ENCODE peak calls at places on chromosomes 5 and 9, in seven cellular contexts. P is A549, O is HepG2, X is IMR-90, Q is H1, E is K562, D is GM12878. U is an unnamed sample.

GRCh38 chr5:28226407-28226806 is 1188.0 kb upstream of the CDH9 start:
- DNase-seq in E (no peak), X (no peak), D (no peak), O (no peak), P (no peak), Q (no peak), U (no peak)

GRCh38 chr5:41508696-41509398 is 1.6 kb downstream of the PLCXD3 start:
- DNase-seq in E (no peak), X (no peak), D (no peak), P (no peak), O (no peak), Q (no peak), U (no peak)

GRCh38 chr5:139637438-139638089 is 10.6 kb upstream of the CXXC5 start:
- DNase-seq in O (peak), Q (no peak), X (peak), D (no peak), P (no peak), E (peak), U (no peak)

GRCh38 chr5:159912033-159912800 is 4.1 kb upstream of the ADRA1B start:
- DNase-seq in P (peak), O (no peak), E (no peak), Q (no peak), D (no peak), X (peak), U (no peak)

GRCh38 chr5:88452820-88453219 is 184.2 kb upstream of the TMEM161B start:
- DNase-seq in P (no peak), D (no peak), E (no peak), Q (no peak), X (peak), O (no peak), U (no peak)

GRCh38 chr5:62649025-62649424 is 70.4 kb downstream of the LRRC70 start:
- DNase-seq in X (no peak), E (no peak), O (no peak), Q (no peak), D (no peak), P (no peak), U (no peak)

GRCh38 chr9:69389437-69389995 is 64.5 kb downstream of the ENTREP1 start:
- DNase-seq in E (no peak), D (no peak), P (no peak), Q (no peak), X (no peak), O (no peak), U (no peak)

GRCh38 chr5:124902097-124902821 is 155.8 kb upstream of the ZNF608 start:
- DNase-seq in D (peak), X (peak), Q (no peak), O (no peak), E (no peak), P (no peak), U (no peak)

GRCh38 chr5:132052520-132052919 is 7.9 kb upstream of the IL3 start:
- DNase-seq in E (no peak), X (no peak), O (no peak), P (no peak), D (no peak), Q (no peak), U (no peak)

GRCh38 chr9:101047848-101048402 is 19.4 kb downstream of the PLPPR1 start:
- DNase-seq in O (no peak), E (no peak), X (no peak), P (no peak), Q (no peak), D (no peak), U (no peak)

GRCh38 chr5:79692586-79692985 is 3.0 kb downstream of the CMYA5 start:
- DNase-seq in X (no peak), Q (no peak), E (no peak), P (no peak), O (no peak), D (no peak), U (no peak)

GRCh38 chr9:125262217-125262991 is 778 bp downstream of the GAPVD1 start:
- DNase-seq in P (no peak), X (no peak), E (no peak), D (no peak), Q (no peak), O (peak), U (no peak)

GRCh38 chr5:104172976-104173375 is 610.4 kb upstream of the NUDT12 start:
- DNase-seq in Q (no peak), X (no peak), O (no peak), E (no peak), P (no peak), D (no peak), U (no peak)

GRCh38 chr5:135651156-135651555 is 72.4 kb upstream of the CXCL14 start:
- DNase-seq in Q (no peak), X (peak), D (no peak), O (no peak), E (no peak), P (no peak), U (peak)

GRCh38 chr5:178587793-178588611 is 2.2 kb downstream of the COL23A1 start:
- DNase-seq in X (no peak), E (no peak), D (no peak), Q (no peak), P (no peak), O (no peak), U (no peak)

GRCh38 chr5:107893642-107894041 is 222.9 kb upstream of the EFNA5 start:
- DNase-seq in O (no peak), X (peak), D (no peak), Q (no peak), P (no peak), E (no peak), U (peak)

GRCh38 chr5:88256872-88257271 is 11.8 kb downstream of the TMEM161B start:
- DNase-seq in O (peak), D (no peak), P (no peak), E (no peak), Q (peak), X (no peak), U (no peak)

GRCh38 chr9:101727621-101728524 is 10.6 kb downstream of the GRIN3A start:
- DNase-seq in X (peak), E (peak), O (peak), P (peak), Q (no peak), D (no peak), U (no peak)

GRCh38 chr5:110703481-110703880 is 23.0 kb downstream of the TMEM232 start:
- DNase-seq in P (no peak), O (no peak), Q (no peak), X (no peak), E (no peak), D (no peak), U (no peak)

GRCh38 chr5:155943516-155944407 is 383.2 kb upstream of the SGCD start:
- DNase-seq in P (peak), D (no peak), O (peak), E (peak), Q (no peak), X (peak), U (no peak)

GRCh38 chr5:38104497-38105230 is 153.7 kb upstream of the EGFLAM start:
- DNase-seq in X (no peak), D (no peak), E (no peak), Q (peak), P (no peak), O (peak), U (no peak)

GRCh38 chr5:83522431-83522830 is 50.9 kb downstream of the VCAN start:
- DNase-seq in P (no peak), O (no peak), D (no peak), E (no peak), X (no peak), Q (no peak), U (no peak)

GRCh38 chr9:89677696-89678393 is 73.0 kb downstream of the GADD45G start:
- DNase-seq in O (no peak), E (no peak), X (no peak), D (no peak), P (no peak), Q (peak), U (no peak)

GRCh38 chr9:18718393-18718792 is 244.4 kb downstream of the ADAMTSL1 start:
- DNase-seq in D (no peak), O (no peak), E (no peak), X (no peak), Q (no peak), P (no peak), U (no peak)

GRCh38 chr5:51559390-51559789 is 176.1 kb downstream of the ISL1 start:
- DNase-seq in P (no peak), Q (no peak), D (no peak), O (no peak), X (no peak), E (no peak), U (no peak)

GRCh38 chr9:135887021-135887507 is 20.3 kb downstream of the CAMSAP1 start:
- DNase-seq in P (no peak), Q (no peak), X (peak), O (no peak), D (no peak), E (no peak), U (no peak)

GRCh38 chr5:171483453-171484177 is 64.2 kb downstream of the FGF18 start:
- DNase-seq in P (no peak), D (no peak), O (no peak), E (no peak), X (peak), Q (no peak), U (no peak)

GRCh38 chr5:132026516-132027008 is 15.1 kb upstream of the ACSL6 start:
- DNase-seq in O (no peak), Q (no peak), X (no peak), P (no peak), D (no peak), E (no peak), U (no peak)

GRCh38 chr9:111356567-111357244 is 26.7 kb upstream of the OR2K2 start:
- DNase-seq in O (no peak), E (no peak), D (no peak), X (peak), Q (no peak), P (peak), U (peak)

GRCh38 chr5:77845273-77845646 is 69.1 kb upstream of the TBCA start:
- DNase-seq in O (no peak), Q (no peak), P (no peak), X (no peak), E (no peak), D (no peak), U (no peak)

GRCh38 chr5:95801532-95801931 is 21.0 kb downstream of the GLRX start:
- DNase-seq in Q (no peak), O (no peak), D (no peak), P (no peak), E (no peak), X (no peak), U (no peak)

GRCh38 chr9:133690111-133690561 is 48.0 kb downstream of the SARDH start:
- DNase-seq in O (no peak), D (no peak), X (peak), P (no peak), E (no peak), Q (no peak), U (no peak)

GRCh38 chr9:129811967-129812363 is 9.0 kb downstream of the TOR1B start:
- DNase-seq in Q (no peak), O (no peak), P (no peak), D (no peak), E (no peak), X (no peak), U (no peak)

GRCh38 chr9:127873886-127874285 is 3.6 kb downstream of the AK1 start:
- DNase-seq in Q (no peak), X (no peak), O (no peak), E (no peak), P (no peak), D (no peak), U (no peak)

GRCh38 chr9:123678038-123678877 is 251.7 kb downstream of the DENND1A start:
- DNase-seq in O (peak), P (no peak), E (no peak), Q (no peak), X (peak), D (no peak), U (no peak)
- TF ChIP-seq CEBPB in O (no peak), P (no peak), E (no peak), Q (no peak), X (no peak), D (no peak), U (no peak)

DNA sequence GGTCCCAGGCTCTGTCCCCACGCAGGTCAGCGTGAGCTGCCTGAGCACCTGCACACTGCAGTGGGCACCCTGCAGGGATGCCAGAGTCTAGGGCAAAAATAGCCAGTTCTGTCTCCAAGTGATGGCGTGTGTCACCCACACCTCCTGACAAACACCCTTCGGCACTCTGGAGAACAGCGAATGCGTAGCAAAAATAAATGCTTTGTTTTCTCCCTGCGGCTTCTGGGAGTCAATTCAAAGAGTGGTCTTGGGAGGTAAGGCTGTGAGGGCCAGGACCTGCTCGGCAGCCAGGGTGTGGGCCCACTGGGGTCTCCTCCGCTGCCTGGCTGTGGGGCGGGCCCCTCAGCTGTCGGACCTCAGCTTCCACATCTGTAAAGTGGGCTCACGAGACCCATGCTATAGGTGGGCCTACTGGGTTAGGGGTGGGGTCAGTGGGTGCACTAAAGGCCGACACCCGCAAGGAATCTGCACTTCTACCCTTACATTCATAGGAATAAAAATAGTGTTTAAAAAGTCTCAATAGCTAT is 37.4 kb downstream of the RASGEF1C start:
- DNase-seq in P (no peak), E (peak), X (no peak), Q (no peak), D (no peak), O (no peak), U (no peak)
- H3K27ac ChIP-seq in P (no peak), E (no peak), X (no peak), Q (no peak), D (no peak), O (no peak), U (no peak)

GRCh38 chr5:6837519-6838110 is 124.4 kb downstream of the TENT4A start:
- DNase-seq in D (no peak), E (peak), O (no peak), P (peak), X (no peak), Q (peak), U (no peak)
- TF ChIP-seq CTCF in D (peak), E (peak), O (peak), P (peak), X (peak), Q (peak), U (peak)

DNA sequence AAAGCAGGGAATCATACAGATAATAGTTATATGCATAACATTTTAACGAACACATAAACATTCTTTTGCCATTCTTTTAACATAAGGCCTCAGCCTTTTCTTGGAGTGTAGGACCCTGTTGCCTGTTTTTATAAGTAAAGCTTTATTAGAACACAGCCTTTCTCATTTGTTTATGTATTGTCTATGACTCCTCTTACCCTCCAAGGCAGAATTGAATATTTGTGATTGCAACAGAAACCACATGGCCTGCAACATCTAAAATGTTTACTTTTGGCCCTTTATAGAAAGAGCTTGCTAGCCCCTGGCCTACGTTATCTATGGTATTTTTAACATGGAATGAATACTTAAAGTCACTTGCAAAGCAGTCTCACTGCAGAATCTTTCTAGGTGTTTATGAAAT is 2.6 kb downstream of the SLC31A1 start:
- DNase-seq in P (no peak), O (peak), D (no peak), X (peak), Q (no peak), E (no peak), U (no peak)
- TF ChIP-seq CEBPB in P (no peak), O (peak), D (no peak), X (peak), Q (no peak), E (no peak), U (no peak)